ENCODE peak calls at places on chromosomes 3 and 15, in four cellular contexts. Y, C, E and L are unnamed samples.

GRCh38 chr15:66730168-66731014 is 28.4 kb downstream of the SMAD6 start:
- DNase-seq in C (no peak), Y (peak), E (no peak), L (no peak)

GRCh38 chr3:39154323-39155021 is 1.1 kb upstream of the CSRNP1 start:
- DNase-seq in Y (no peak), C (no peak), E (no peak), L (no peak)

GRCh38 chr15:50315814-50316630 is 39.0 kb downstream of the GABPB1 start:
- DNase-seq in E (peak), C (peak), Y (no peak), L (peak)

GRCh38 chr3:13338231-13338630 is 81.9 kb downstream of the NUP210 start:
- DNase-seq in Y (no peak), C (no peak), E (no peak), L (no peak)

GRCh38 chr15:81133782-81134461 is at the start of gene CFAP161:
- DNase-seq in C (peak), E (no peak), Y (peak), L (peak)

GRCh38 chr15:71588746-71589145 is 221.6 kb upstream of the NR2E3 start:
- DNase-seq in E (peak), C (no peak), Y (no peak), L (no peak)

GRCh38 chr3:62226601-62227339 is 146.6 kb downstream of the FEZF2 start:
- DNase-seq in C (no peak), E (no peak), Y (no peak), L (no peak)

GRCh38 chr15:38002883-38003477 is 68.5 kb downstream of the TMCO5A start:
- DNase-seq in Y (no peak), E (peak), C (peak), L (peak)

GRCh38 chr15:27235161-27235560 is 264.2 kb downstream of the GABRG3 start:
- DNase-seq in C (no peak), E (no peak), Y (no peak), L (no peak)

GRCh38 chr3:187843654-187844053 is 98.4 kb upstream of the BCL6 start:
- DNase-seq in C (no peak), Y (no peak), E (no peak), L (no peak)

GRCh38 chr3:130839815-130840214 is 54.1 kb upstream of the ATP2C1 start:
- DNase-seq in Y (no peak), C (peak), E (no peak), L (no peak)

GRCh38 chr3:120420855-120421570 is 29.8 kb downstream of the FSTL1 start:
- DNase-seq in C (no peak), Y (no peak), E (no peak), L (no peak)

GRCh38 chr3:29950232-29950631 is 656.2 kb upstream of the TGFBR2 start:
- DNase-seq in Y (no peak), E (no peak), C (no peak), L (no peak)

GRCh38 chr3:102885289-102885688 is 450.5 kb downstream of the ZPLD1 start:
- DNase-seq in Y (no peak), C (no peak), E (no peak), L (no peak)

GRCh38 chr15:61796056-61796455 is 264.2 kb downstream of the VPS13C start:
- DNase-seq in C (no peak), E (no peak), Y (no peak), L (no peak)

GRCh38 chr15:63389902-63390301 is 8.3 kb upstream of the CA12 start:
- DNase-seq in C (peak), Y (peak), E (peak), L (peak)

GRCh38 chr15:93415576-93415975 is 326.6 kb upstream of the RGMA start:
- DNase-seq in Y (no peak), E (no peak), C (no peak), L (no peak)

GRCh38 chr3:62647711-62648110 is 227.5 kb downstream of the CADPS start:
- DNase-seq in Y (no peak), E (no peak), C (no peak), L (peak)

GRCh38 chr3:108946292-108947290 is 7.1 kb downstream of the GUCA1C start:
- DNase-seq in Y (no peak), E (no peak), C (no peak), L (no peak)

GRCh38 chr3:16239082-16239770 is 25.5 kb downstream of the DPH3 start:
- DNase-seq in C (no peak), E (no peak), Y (no peak), L (no peak)

GRCh38 chr3:98577178-98577895 is 16.1 kb downstream of the CPOX start:
- DNase-seq in C (no peak), Y (no peak), E (no peak), L (no peak)

GRCh38 chr3:25542571-25543039 is 114.5 kb downstream of the RARB start:
- DNase-seq in E (no peak), C (peak), Y (no peak), L (no peak)

GRCh38 chr15:42090375-42090774 is 4.0 kb downstream of the PLA2G4D start:
- DNase-seq in C (no peak), E (no peak), Y (no peak), L (peak)

GRCh38 chr3:105315157-105315556 is 51.6 kb upstream of the ALCAM start:
- DNase-seq in E (no peak), Y (no peak), C (no peak), L (no peak)

GRCh38 chr15:45230246-45230965 is 21.6 kb upstream of the SLC28A2 start:
- DNase-seq in Y (no peak), E (no peak), C (no peak), L (peak)

GRCh38 chr3:154970796-154971195 is 109.3 kb upstream of the MME start:
- DNase-seq in E (no peak), C (no peak), Y (no peak), L (no peak)

GRCh38 chr3:137061186-137061585 is 103.4 kb downstream of the IL20RB start:
- DNase-seq in E (no peak), Y (no peak), C (no peak), L (no peak)

GRCh38 chr15:68126415-68126814 is 72.3 kb downstream of the PIAS1 start:
- DNase-seq in E (no peak), C (peak), Y (no peak), L (peak)

GRCh38 chr3:119346076-119346496 is 51.9 kb downstream of the ARHGAP31 start:
- DNase-seq in E (no peak), C (no peak), Y (no peak), L (peak)

GRCh38 chr3:39000008-39000450 is 51.7 kb downstream of the SCN11A start:
- DNase-seq in C (peak), Y (no peak), E (no peak), L (peak)

GRCh38 chr3:170811515-170811914 is 58.5 kb downstream of the RPL22L1 start:
- DNase-seq in E (no peak), Y (no peak), C (no peak), L (peak)

GRCh38 chr3:38283810-38284775 is 2.0 kb downstream of the SLC22A14 start:
- DNase-seq in C (no peak), E (no peak), Y (no peak), L (no peak)

GRCh38 chr15:36469567-36469966 is 109.9 kb upstream of the CDIN1 start:
- DNase-seq in C (no peak), E (no peak), Y (no peak), L (no peak)

GRCh38 chr3:8576841-8577553 is 67.6 kb downstream of the SSUH2 start:
- DNase-seq in Y (no peak), C (no peak), E (no peak), L (no peak)

GRCh38 chr15:78056714-78057269 is 20.7 kb downstream of the TBC1D2B start:
- DNase-seq in Y (no peak), C (no peak), E (peak), L (no peak)